ENCODE peak calls at places on chromosomes 2 and 18, in nine cellular contexts. C is DND-41, Q is GM23248, I is mesendoderm, E is fibroblast of lung, L is K562, N is GM12878, H is neuronal stem cell, T is mesenchymal stem cell. P is an unnamed sample.

GRCh38 chr2:18719978-18720775 is 130.8 kb upstream of the NT5C1B start:
- DNase-seq in C (no peak), Q (peak), I (peak), E (peak), L (no peak), N (no peak), H (no peak), T (peak), P (no peak)

GRCh38 chr2:101124684-101125366 is 26.4 kb downstream of the TBC1D8 start:
- DNase-seq in C (no peak), Q (peak), I (no peak), E (peak), L (no peak), N (no peak), H (no peak), T (peak), P (no peak)

GRCh38 chr2:181393472-181393871 is 63.7 kb upstream of the ITGA4 start:
- DNase-seq in C (peak), Q (peak), I (peak), E (peak), L (no peak), N (no peak), H (no peak), T (peak), P (peak)

GRCh38 chr2:46806526-46806925 is 109.1 kb downstream of the MCFD2 start:
- DNase-seq in C (no peak), Q (peak), I (no peak), E (no peak), L (no peak), N (no peak), H (no peak), T (no peak), P (no peak)

GRCh38 chr2:71938108-71938507 is 209.6 kb downstream of the CYP26B1 start:
- DNase-seq in C (no peak), Q (no peak), I (no peak), E (no peak), L (peak), N (no peak), H (no peak), T (no peak), P (no peak)

GRCh38 chr2:208466133-208466919 is 59.7 kb downstream of the PTH2R start:
- DNase-seq in C (peak), Q (peak), I (peak), E (peak), L (peak), N (no peak), H (peak), T (peak), P (peak)

GRCh38 chr2:68837861-68838341 is 33.3 kb downstream of the BMP10 start:
- DNase-seq in C (no peak), Q (peak), I (no peak), E (peak), L (no peak), N (peak), H (no peak), T (no peak), P (no peak)

GRCh38 chr18:24086082-24086481 is 52.8 kb upstream of the CABYR start:
- DNase-seq in C (no peak), Q (no peak), I (no peak), E (no peak), L (no peak), N (no peak), H (no peak), T (no peak), P (no peak)

GRCh38 chr2:205835251-205835900 is 153.1 kb downstream of the NRP2 start:
- DNase-seq in C (no peak), Q (no peak), I (no peak), E (peak), L (no peak), N (no peak), H (no peak), T (peak), P (no peak)

GRCh38 chr18:78762753-78763152 is 216.9 kb upstream of the SALL3 start:
- DNase-seq in C (no peak), Q (no peak), I (no peak), E (no peak), L (no peak), N (no peak), H (no peak), T (no peak), P (no peak)

GRCh38 chr18:38491195-38491594 is 925.6 kb upstream of the CELF4 start:
- DNase-seq in C (no peak), Q (no peak), I (no peak), E (no peak), L (no peak), N (no peak), H (no peak), T (no peak), P (no peak)

GRCh38 chr2:160429248-160430000 is 64.2 kb downstream of the RBMS1 start:
- DNase-seq in C (no peak), Q (peak), I (peak), E (peak), L (peak), N (no peak), H (no peak), T (peak), P (peak)

GRCh38 chr2:129376404-129377077 is 602.9 kb upstream of the RAB6C start:
- DNase-seq in C (no peak), Q (no peak), I (peak), E (no peak), L (no peak), N (no peak), H (no peak), T (no peak), P (no peak)

GRCh38 chr2:152518016-152518415 is 183.0 kb downstream of the FMNL2 start:
- DNase-seq in C (no peak), Q (no peak), I (no peak), E (no peak), L (no peak), N (no peak), H (no peak), T (no peak), P (no peak)

GRCh38 chr2:37688771-37689468 is 17.5 kb upstream of the CDC42EP3 start:
- DNase-seq in C (no peak), Q (no peak), I (peak), E (peak), L (no peak), N (no peak), H (no peak), T (peak), P (no peak)

GRCh38 chr18:63553117-63553516 is 10.9 kb downstream of the SERPINB12 start:
- DNase-seq in C (no peak), Q (peak), I (no peak), E (peak), L (no peak), N (no peak), H (no peak), T (peak), P (no peak)

GRCh38 chr2:18787726-18788125 is 198.4 kb upstream of the NT5C1B start:
- DNase-seq in C (no peak), Q (no peak), I (peak), E (no peak), L (no peak), N (no peak), H (no peak), T (peak), P (no peak)

GRCh38 chr2:173828189-173829157 is 136.7 kb downstream of the SP3 start:
- DNase-seq in C (no peak), Q (peak), I (no peak), E (peak), L (no peak), N (no peak), H (no peak), T (no peak), P (no peak)

GRCh38 chr2:122530812-122531211 is 775.4 kb downstream of the TSN start:
- DNase-seq in C (no peak), Q (no peak), I (no peak), E (no peak), L (no peak), N (peak), H (no peak), T (peak), P (no peak)

GRCh38 chr2:72713857-72714256 is 112.0 kb downstream of the EXOC6B start:
- DNase-seq in C (no peak), Q (no peak), I (peak), E (no peak), L (no peak), N (no peak), H (no peak), T (peak), P (peak)

GRCh38 chr2:195559431-195559914 is 97.6 kb upstream of the SLC39A10 start:
- DNase-seq in C (peak), Q (peak), I (no peak), E (peak), L (no peak), N (peak), H (no peak), T (peak), P (peak)

GRCh38 chr18:23572570-23572969 is 13.7 kb downstream of the NPC1 start:
- DNase-seq in C (no peak), Q (no peak), I (no peak), E (no peak), L (no peak), N (no peak), H (no peak), T (no peak), P (no peak)

GRCh38 chr2:121489284-121489683 is 41.4 kb upstream of the RNU4ATAC start:
- DNase-seq in C (no peak), Q (no peak), I (no peak), E (peak), L (no peak), N (peak), H (no peak), T (peak), P (no peak)

GRCh38 chr2:153222231-153223165 is 256.1 kb downstream of the RPRM start:
- DNase-seq in C (no peak), Q (no peak), I (no peak), E (no peak), L (no peak), N (no peak), H (no peak), T (no peak), P (no peak)

GRCh38 chr2:8518986-8519669 is 162.7 kb upstream of the ID2 start:
- DNase-seq in C (no peak), Q (no peak), I (no peak), E (no peak), L (no peak), N (no peak), H (no peak), T (no peak), P (no peak)

GRCh38 chr2:8517850-8518480 is 163.9 kb upstream of the ID2 start:
- DNase-seq in C (no peak), Q (no peak), I (no peak), E (no peak), L (no peak), N (no peak), H (peak), T (no peak), P (no peak)

GRCh38 chr2:8524388-8524787 is 157.5 kb upstream of the ID2 start:
- DNase-seq in C (no peak), Q (no peak), I (no peak), E (no peak), L (no peak), N (no peak), H (no peak), T (no peak), P (no peak)

GRCh38 chr2:8522682-8523081 is 159.2 kb upstream of the ID2 start:
- DNase-seq in C (peak), Q (no peak), I (no peak), E (no peak), L (no peak), N (no peak), H (no peak), T (no peak), P (no peak)

DNA sequence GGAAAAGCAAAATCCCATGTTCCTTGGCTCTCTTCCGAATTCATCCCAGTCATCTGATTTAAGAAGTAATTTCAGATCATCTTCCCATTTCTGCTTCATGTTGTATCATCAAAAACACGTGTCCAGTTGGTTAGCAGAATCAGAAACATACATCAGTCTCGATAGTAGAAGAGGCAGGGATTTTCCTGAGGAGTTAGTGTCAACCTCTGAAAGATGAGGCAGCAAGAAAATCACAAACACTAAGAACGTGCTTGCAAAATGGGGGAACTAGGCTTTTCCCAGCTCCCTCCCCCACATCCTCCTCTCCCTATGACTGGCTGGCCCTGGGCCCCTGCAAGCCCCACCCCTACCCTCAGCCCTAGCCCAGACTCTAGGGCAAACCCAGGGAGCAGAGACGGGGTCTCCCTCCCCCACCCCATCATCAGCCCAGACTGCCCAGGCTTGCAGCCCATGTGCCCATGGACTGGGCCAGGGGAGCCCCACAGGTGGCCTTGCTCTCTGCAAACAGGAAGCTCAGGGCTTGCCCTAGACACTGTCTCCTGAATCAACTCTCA is 161.0 kb upstream of the ID2 start:
- DNase-seq in C (peak), Q (no peak), I (no peak), E (no peak), L (no peak), N (no peak), H (no peak), T (no peak), P (no peak)
- H3K4me2 ChIP-seq in C (no peak), Q (no peak), I (no peak), E (no peak), L (no peak), N (no peak), H (no peak), T (no peak), P (no peak)

GRCh38 chr2:27720004-27720551 is 51.4 kb upstream of the MRPL33 start:
- DNase-seq in C (no peak), Q (peak), I (peak), E (peak), L (peak), N (no peak), H (no peak), T (peak), P (no peak)
- H3K4me2 ChIP-seq in C (no peak), Q (peak), I (no peak), E (no peak), L (no peak), N (no peak), H (no peak), T (no peak), P (no peak)

GRCh38 chr2:43185146-43185545 is 41.3 kb downstream of the ZFP36L2 start:
- DNase-seq in C (no peak), Q (no peak), I (peak), E (no peak), L (peak), N (no peak), H (no peak), T (peak), P (no peak)

GRCh38 chr2:43186321-43186678 is 40.1 kb downstream of the ZFP36L2 start:
- DNase-seq in C (no peak), Q (no peak), I (no peak), E (no peak), L (no peak), N (no peak), H (no peak), T (no peak), P (no peak)

GRCh38 chr2:43183743-43184142 is 42.7 kb downstream of the ZFP36L2 start:
- DNase-seq in C (no peak), Q (no peak), I (no peak), E (no peak), L (no peak), N (no peak), H (no peak), T (no peak), P (no peak)

GRCh38 chr2:43186679-43187374 is 39.6 kb downstream of the ZFP36L2 start:
- DNase-seq in C (no peak), Q (no peak), I (no peak), E (no peak), L (no peak), N (no peak), H (no peak), T (no peak), P (no peak)

GRCh38 chr2:43184339-43184895 is 42.0 kb downstream of the ZFP36L2 start:
- DNase-seq in C (no peak), Q (peak), I (no peak), E (peak), L (peak), N (no peak), H (no peak), T (peak), P (no peak)
- H3K4me2 ChIP-seq in C (no peak), Q (no peak), I (no peak), E (no peak), L (peak), N (no peak), H (no peak), T (no peak), P (no peak)

GRCh38 chr2:60311524-60311923 is 241.9 kb downstream of the BCL11A start:
- DNase-seq in C (no peak), Q (no peak), I (no peak), E (no peak), L (no peak), N (no peak), H (no peak), T (no peak), P (no peak)
- H3K4me2 ChIP-seq in C (no peak), Q (no peak), I (no peak), E (no peak), L (no peak), N (peak), H (no peak), T (no peak), P (no peak)

GRCh38 chr18:44637210-44638051 is 43.3 kb upstream of the SETBP1 start:
- DNase-seq in C (no peak), Q (peak), I (peak), E (no peak), L (no peak), N (no peak), H (no peak), T (peak), P (no peak)
- H3K4me2 ChIP-seq in C (no peak), Q (peak), I (no peak), E (no peak), L (no peak), N (no peak), H (no peak), T (peak), P (no peak)